ENCODE peak calls at places on chromosome 20, in four cellular contexts. F is mesenchymal stem cell; L is tibial nerve; J is naive thymus-derived CD4-positive, alpha-beta T cell. V is an unnamed sample.

GRCh38 chr20:48845721-48846306 is 18.0 kb upstream of the PREX1 start:
- DNase-seq in F (no peak), L (no peak), J (no peak), V (no peak)

GRCh38 chr20:32031007-32031958 is 20.8 kb upstream of the HCK start:
- DNase-seq in L (peak), F (peak), J (peak), V (peak)

GRCh38 chr20:45342863-45343444 is 5.3 kb downstream of the SDC4 start:
- DNase-seq in L (no peak), F (no peak), J (no peak), V (no peak)

GRCh38 chr20:57439432-57439831 is 48.2 kb downstream of the RBM38 start:
- DNase-seq in F (no peak), J (no peak), L (no peak), V (no peak)

GRCh38 chr20:36307412-36308317 is 1.5 kb downstream of the DLGAP4 start:
- DNase-seq in J (no peak), F (no peak), L (no peak), V (no peak)

GRCh38 chr20:56388882-56389281 is 3.1 kb downstream of the AURKA start:
- DNase-seq in L (no peak), F (no peak), J (no peak), V (no peak)

GRCh38 chr20:35903843-35904242 is 50.5 kb downstream of the SCAND1 start:
- DNase-seq in F (no peak), L (no peak), J (no peak), V (no peak)

GRCh38 chr20:25623225-25623735 is 534 bp downstream of the NANP start:
- DNase-seq in J (peak), L (no peak), F (peak), V (no peak)

GRCh38 chr20:8082999-8083398 is 49.1 kb upstream of the PLCB1 start:
- DNase-seq in L (no peak), J (no peak), F (peak), V (no peak)

GRCh38 chr20:35954907-35955251 is 577 bp upstream of the SCAND1 start:
- DNase-seq in F (peak), J (no peak), L (no peak), V (no peak)

GRCh38 chr20:11682285-11682684 is 235.4 kb upstream of the BTBD3 start:
- DNase-seq in F (no peak), J (no peak), L (no peak), V (no peak)

GRCh38 chr20:59001449-59002171 is 5.4 kb downstream of the CTSZ start:
- DNase-seq in J (no peak), F (no peak), L (no peak), V (no peak)

GRCh38 chr20:50092436-50092835 is 20.5 kb downstream of the UBE2V1 start:
- DNase-seq in J (no peak), F (peak), L (no peak), V (no peak)

GRCh38 chr20:50088022-50088421 is 24.9 kb downstream of the UBE2V1 start:
- DNase-seq in J (no peak), F (no peak), L (no peak), V (no peak)

GRCh38 chr20:50089140-50089786 is 23.7 kb downstream of the UBE2V1 start:
- DNase-seq in J (no peak), L (no peak), F (no peak), V (no peak)

GRCh38 chr20:50093240-50093639 is 19.7 kb downstream of the UBE2V1 start:
- DNase-seq in J (no peak), F (no peak), L (no peak), V (no peak)

DNA sequence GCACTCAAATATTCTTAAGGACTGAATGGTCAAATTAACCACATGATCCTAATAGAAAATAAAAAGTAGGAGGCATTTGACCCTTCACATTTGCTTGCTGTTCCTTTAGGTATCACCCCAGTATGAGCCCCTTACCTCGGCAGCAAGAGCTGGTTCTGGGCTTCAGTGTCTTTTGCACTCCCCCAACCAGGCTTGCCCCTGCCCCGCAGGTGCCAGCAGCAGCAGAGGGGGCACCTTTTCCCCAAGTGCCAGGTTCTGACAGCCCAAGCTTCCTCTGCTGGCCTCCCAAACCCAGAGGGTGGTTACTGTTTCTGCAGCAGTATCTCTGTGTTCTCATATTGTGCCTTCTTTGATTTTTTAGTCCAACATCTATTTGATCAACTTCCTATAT is 23.2 kb downstream of the UBE2V1 start:
- DNase-seq in J (no peak), F (no peak), L (no peak), V (no peak)
- H3K27ac ChIP-seq in J (peak), F (no peak), L (no peak), V (peak)

GRCh38 chr20:37911262-37911661 is 8.3 kb downstream of the VSTM2L start:
- DNase-seq in F (no peak), L (no peak), J (no peak), V (no peak)
- H3K27ac ChIP-seq in F (no peak), L (no peak), J (no peak), V (no peak)

GRCh38 chr20:17972121-17972520 is 3.3 kb downstream of the MGME1 start:
- DNase-seq in J (no peak), L (no peak), F (no peak), V (no peak)
- H3K27ac ChIP-seq in J (no peak), L (peak), F (peak), V (peak)

DNA sequence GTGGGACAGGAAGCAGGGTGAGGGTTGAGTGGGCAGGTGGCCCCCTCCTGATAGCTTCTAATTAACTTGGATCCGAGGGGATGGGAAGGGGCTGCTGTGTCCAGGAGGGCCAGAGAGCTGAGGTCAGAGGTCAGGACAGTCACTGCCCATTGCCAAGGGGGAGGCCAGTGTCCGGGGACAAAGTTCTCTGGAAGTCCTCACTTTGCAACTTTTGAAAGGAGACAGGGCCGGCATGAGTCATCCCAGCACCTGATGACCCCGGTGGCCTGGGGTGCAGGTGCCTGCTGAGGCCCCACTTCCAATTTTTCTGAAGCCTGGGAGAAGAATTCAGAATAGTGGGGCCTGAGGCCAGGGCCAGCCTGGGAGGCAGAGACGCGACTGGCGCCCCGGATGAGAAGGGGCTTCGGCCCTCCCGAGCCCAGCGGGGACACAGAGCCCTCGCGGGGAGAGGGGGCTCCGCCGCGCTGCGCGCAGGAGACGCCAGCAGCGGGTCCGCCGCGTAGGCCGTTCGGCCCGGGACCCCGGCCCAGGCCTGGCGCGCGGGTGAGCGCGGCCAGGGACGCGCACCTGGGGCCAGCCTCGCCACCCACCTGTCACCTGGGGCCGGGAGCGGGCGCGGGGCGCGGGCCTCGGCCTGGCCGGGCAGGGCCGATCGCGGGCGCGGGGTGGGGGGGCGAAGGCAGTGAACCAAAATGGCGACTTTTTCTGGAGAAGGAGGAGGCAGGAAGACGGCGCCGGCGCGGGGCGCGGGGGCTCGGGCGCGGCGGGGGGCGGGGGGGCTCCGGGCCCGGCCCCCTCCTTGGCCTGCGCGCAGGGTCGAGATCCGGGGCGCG is 586 bp downstream of the ZNF512B start:
- DNase-seq in L (no peak), J (peak), F (no peak), V (no peak)
- H3K27ac ChIP-seq in L (peak), J (peak), F (no peak), V (peak)

V was measured in substantia nigra.